ENCODE peak calls at places on chromosomes 3 and 15, in four cellular contexts. M, Z, C and S are unnamed samples.

GRCh38 chr15:66044837-66045236 is 175.5 kb downstream of the RAB11A start:
- DNase-seq in M (no peak), Z (no peak), C (no peak), S (no peak)

GRCh38 chr3:116473602-116474001 is 28.3 kb upstream of the LSAMP start:
- DNase-seq in M (no peak), Z (no peak), C (no peak), S (no peak)

GRCh38 chr3:72862314-72863090 is 14.3 kb upstream of the SHQ1 start:
- DNase-seq in M (no peak), Z (no peak), C (no peak), S (no peak)

GRCh38 chr3:72196377-72196929 is 411.5 kb upstream of the PROK2 start:
- DNase-seq in M (no peak), Z (no peak), C (no peak), S (no peak)

GRCh38 chr3:149736180-149737100 is 15.8 kb downstream of the COMMD2 start:
- DNase-seq in M (no peak), Z (no peak), C (no peak), S (peak)

GRCh38 chr3:150749218-150749617 is 13.8 kb downstream of the SIAH2 start:
- DNase-seq in M (no peak), Z (no peak), C (no peak), S (no peak)

GRCh38 chr3:173983353-173983752 is 585.8 kb downstream of the NLGN1 start:
- DNase-seq in M (no peak), Z (no peak), C (no peak), S (no peak)

GRCh38 chr3:123816673-123817207 is 67.4 kb downstream of the MYLK start:
- DNase-seq in M (no peak), Z (no peak), C (no peak), S (no peak)

GRCh38 chr3:114081022-114081421 is 24.5 kb downstream of the QTRT2 start:
- DNase-seq in M (no peak), Z (no peak), C (no peak), S (no peak)

GRCh38 chr15:26892119-26892518 is 25.3 kb downstream of the GABRA5 start:
- DNase-seq in M (no peak), Z (no peak), C (no peak), S (no peak)

GRCh38 chr15:56984681-56985515 is 66.5 kb downstream of the TCF12 start:
- DNase-seq in M (no peak), Z (no peak), C (no peak), S (no peak)

GRCh38 chr3:195154793-195155535 is 116.0 kb downstream of the XXYLT1 start:
- DNase-seq in M (peak), Z (peak), C (no peak), S (peak)

GRCh38 chr3:185332026-185332735 is 30.8 kb upstream of the MAP3K13 start:
- DNase-seq in M (no peak), Z (no peak), C (peak), S (peak)

GRCh38 chr15:60091150-60091549 is 87.0 kb downstream of the FOXB1 start:
- DNase-seq in M (no peak), Z (no peak), C (peak), S (peak)

GRCh38 chr15:46808834-46809233 is 908.5 kb upstream of the SEMA6D start:
- DNase-seq in M (no peak), Z (no peak), C (no peak), S (no peak)

GRCh38 chr15:64460737-64461576 is 579 bp downstream of the ZNF609 start:
- DNase-seq in M (peak), Z (peak), C (no peak), S (peak)

GRCh38 chr15:90558182-90558581 is 28.5 kb downstream of the CRTC3 start:
- DNase-seq in M (peak), Z (no peak), C (no peak), S (no peak)

GRCh38 chr15:67776600-67776999 is 48.7 kb upstream of the SKOR1 start:
- DNase-seq in M (no peak), Z (no peak), C (no peak), S (no peak)

GRCh38 chr3:146375214-146375613 is 94.1 kb downstream of the PLSCR2 start:
- DNase-seq in M (no peak), Z (no peak), C (no peak), S (no peak)

GRCh38 chr15:50774450-50774849 is 8.9 kb upstream of the SPPL2A start:
- DNase-seq in M (no peak), Z (no peak), C (no peak), S (peak)

GRCh38 chr3:47949979-47950378 is 66.2 kb downstream of the MAP4 start:
- DNase-seq in M (no peak), Z (no peak), C (no peak), S (no peak)

DNA sequence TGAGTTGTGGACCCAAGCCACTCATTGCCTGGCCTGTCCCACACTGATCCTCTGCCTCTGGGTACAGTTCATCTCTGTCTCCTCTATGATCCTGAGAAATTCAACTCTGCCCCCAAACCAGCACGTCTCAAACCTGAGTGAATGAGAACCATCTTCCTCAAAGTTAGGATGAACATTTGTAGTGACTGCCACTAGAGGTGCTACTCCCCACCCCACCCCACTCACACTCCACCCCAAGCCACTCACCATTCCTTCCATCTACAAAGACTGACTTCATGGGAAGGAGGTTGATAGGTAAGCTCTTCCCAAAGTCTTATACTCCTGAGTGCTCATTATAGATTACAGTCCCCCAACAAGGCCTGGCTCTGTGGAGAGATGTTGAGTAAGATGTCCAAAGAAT is 43.8 kb downstream of the NEK10 start:
- DNase-seq in M (no peak), Z (no peak), C (no peak), S (no peak)
- H3K27ac ChIP-seq in M (peak), Z (no peak), C (no peak), S (no peak)

GRCh38 chr3:14434105-14434504 is 31.7 kb downstream of the SLC6A6 start:
- DNase-seq in M (no peak), Z (no peak), C (no peak), S (no peak)
- H3K27ac ChIP-seq in M (no peak), Z (no peak), C (no peak), S (no peak)

GRCh38 chr15:88258021-88258641 is 1.6 kb upstream of the NTRK3 start:
- DNase-seq in M (no peak), Z (no peak), C (no peak), S (no peak)
- H3K27ac ChIP-seq in M (no peak), Z (no peak), C (no peak), S (no peak)

DNA sequence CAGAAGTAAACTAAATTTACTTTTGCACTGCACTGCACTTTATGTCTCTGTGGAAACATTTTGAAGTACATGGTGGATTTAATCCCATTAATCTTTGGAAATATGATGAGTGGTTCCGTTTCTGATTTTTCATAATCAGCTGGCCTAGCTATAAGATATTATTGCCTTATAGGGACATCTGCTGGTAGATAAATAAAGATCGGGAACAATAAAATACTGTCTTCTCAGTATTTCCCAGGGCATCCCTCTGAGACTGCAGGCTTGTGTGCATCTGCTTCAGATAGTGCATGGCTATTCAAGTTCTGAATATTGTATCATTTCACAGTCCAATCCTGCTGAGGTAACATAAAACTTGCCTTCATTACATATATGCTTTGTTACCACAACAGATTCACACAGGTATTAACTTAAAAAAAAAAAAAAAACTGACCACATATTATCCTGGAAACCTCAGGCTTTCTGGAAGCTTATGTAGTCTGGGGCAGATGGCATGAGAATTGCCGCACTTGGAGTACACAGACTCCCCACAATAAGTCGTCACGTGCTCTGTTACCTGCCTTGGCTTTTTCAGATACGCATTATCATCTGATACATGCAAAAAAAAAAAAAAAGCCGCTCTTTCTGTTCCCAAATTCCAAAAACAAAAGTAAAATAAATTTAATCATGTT is 330.8 kb upstream of the AGTR1 start:
- DNase-seq in M (no peak), Z (no peak), C (no peak), S (no peak)
- H3K27ac ChIP-seq in M (no peak), Z (no peak), C (no peak), S (no peak)